ENCODE peak calls at places on chromosomes 16 and 17, in eight cellular contexts. N is substantia nigra, G is ovary, Q is transverse colon, H is ascending aorta, P is Peyer's patch, X is thoracic aorta, V is uterus. I is an unnamed sample.

GRCh38 chr17:81073967-81074366 is 39.0 kb downstream of the BAIAP2 start:
- DNase-seq in N (no peak), G (no peak), Q (no peak), H (no peak), P (no peak), X (no peak), V (no peak), I (no peak)

GRCh38 chr16:67100569-67101300 is 9.0 kb upstream of the PHAF1 start:
- DNase-seq in N (no peak), G (no peak), Q (no peak), H (no peak), P (no peak), X (no peak), V (no peak), I (no peak)

GRCh38 chr16:75103994-75104393 is 12.6 kb downstream of the LDHD start:
- DNase-seq in N (no peak), G (no peak), Q (no peak), H (no peak), P (no peak), X (no peak), V (no peak), I (no peak)

GRCh38 chr16:12305081-12305596 is 328.6 kb downstream of the SNX29 start:
- DNase-seq in N (no peak), G (no peak), Q (no peak), H (no peak), P (no peak), X (no peak), V (no peak), I (no peak)

GRCh38 chr16:87006789-87007745 is 310.1 kb downstream of the C16orf95 start:
- DNase-seq in N (no peak), G (no peak), Q (no peak), H (peak; percentile 30), P (no peak), X (no peak), V (no peak), I (no peak)

GRCh38 chr16:2820836-2821482 is 3.9 kb downstream of the PRSS21 start:
- DNase-seq in N (no peak), G (no peak), Q (peak; percentile 4), H (no peak), P (no peak), X (no peak), V (no peak), I (no peak)

GRCh38 chr17:39400547-39401411 is 647 bp downstream of the FBXL20 start:
- DNase-seq in N (no peak), G (peak; percentile 24), Q (peak; percentile 30), H (no peak), P (no peak), X (no peak), V (no peak), I (peak; percentile 74)

GRCh38 chr17:40328386-40328766 is 19.4 kb downstream of the RARA start:
- DNase-seq in N (no peak), G (no peak), Q (no peak), H (no peak), P (no peak), X (no peak), V (no peak), I (no peak)

GRCh38 chr16:29809850-29810698 is 1.9 kb upstream of the PRRT2 start:
- DNase-seq in N (no peak), G (peak; percentile 46), Q (no peak), H (no peak), P (no peak), X (no peak), V (peak; percentile 48), I (peak; percentile 75)

GRCh38 chr17:2191227-2191626 is 112.4 kb downstream of the SMG6 start:
- DNase-seq in N (no peak), G (no peak), Q (no peak), H (no peak), P (no peak), X (no peak), V (peak; percentile 43), I (no peak)

GRCh38 chr17:2189231-2189630 is 114.4 kb downstream of the SMG6 start:
- DNase-seq in N (no peak), G (no peak), Q (no peak), H (no peak), P (no peak), X (no peak), V (peak; percentile 28), I (no peak)

GRCh38 chr17:2190014-2190413 is 113.6 kb downstream of the SMG6 start:
- DNase-seq in N (no peak), G (no peak), Q (peak; percentile 18), H (no peak), P (no peak), X (no peak), V (peak; percentile 65), I (no peak)

GRCh38 chr17:2192367-2193028 is 111.1 kb downstream of the SMG6 start:
- DNase-seq in N (no peak), G (no peak), Q (peak; percentile 19), H (peak; percentile 69), P (peak; percentile 59), X (no peak), V (peak; percentile 58), I (no peak)

GRCh38 chr17:2191785-2192184 is 111.8 kb downstream of the SMG6 start:
- DNase-seq in N (no peak), G (no peak), Q (no peak), H (no peak), P (no peak), X (no peak), V (peak; percentile 31), I (no peak)
- H3K27ac ChIP-seq in N (no peak overlapping the region), G (no peak overlapping the region), Q (peak overlapping the region; percentile 7), H (peak overlapping the region; percentile 23), P (peak overlapping the region; percentile 48), X (peak overlapping the region; percentile 54), V (peak overlapping the region; percentile 86), I (peak overlapping the region; percentile 76)

GRCh38 chr17:79792371-79792871 is 4.5 kb downstream of the CBX8 start:
- DNase-seq in N (no peak), G (no peak), Q (no peak), H (no peak), P (no peak), X (no peak), V (no peak), I (no peak)
- H3K27ac ChIP-seq in N (no peak overlapping the region), G (no peak overlapping the region), Q (no peak overlapping the region), H (no peak overlapping the region), P (no peak overlapping the region), X (no peak overlapping the region), V (no peak overlapping the region), I (no peak overlapping the region)

GRCh38 chr16:4746215-4746614 is 11.9 kb downstream of the DNAAF8 start:
- DNase-seq in N (no peak), G (no peak), Q (no peak), H (no peak), P (no peak), X (no peak), V (no peak), I (no peak)

GRCh38 chr16:4747906-4748681 is 13.8 kb downstream of the DNAAF8 start:
- DNase-seq in N (no peak), G (no peak), Q (no peak), H (no peak), P (no peak), X (no peak), V (no peak), I (no peak)

GRCh38 chr16:4744758-4745569 is 10.6 kb downstream of the DNAAF8 start:
- DNase-seq in N (no peak), G (no peak), Q (no peak), H (no peak), P (no peak), X (no peak), V (no peak), I (no peak)

GRCh38 chr16:4748682-4749411 is 14.5 kb downstream of the DNAAF8 start:
- DNase-seq in N (no peak), G (no peak), Q (no peak), H (no peak), P (no peak), X (no peak), V (no peak), I (no peak)

DNA sequence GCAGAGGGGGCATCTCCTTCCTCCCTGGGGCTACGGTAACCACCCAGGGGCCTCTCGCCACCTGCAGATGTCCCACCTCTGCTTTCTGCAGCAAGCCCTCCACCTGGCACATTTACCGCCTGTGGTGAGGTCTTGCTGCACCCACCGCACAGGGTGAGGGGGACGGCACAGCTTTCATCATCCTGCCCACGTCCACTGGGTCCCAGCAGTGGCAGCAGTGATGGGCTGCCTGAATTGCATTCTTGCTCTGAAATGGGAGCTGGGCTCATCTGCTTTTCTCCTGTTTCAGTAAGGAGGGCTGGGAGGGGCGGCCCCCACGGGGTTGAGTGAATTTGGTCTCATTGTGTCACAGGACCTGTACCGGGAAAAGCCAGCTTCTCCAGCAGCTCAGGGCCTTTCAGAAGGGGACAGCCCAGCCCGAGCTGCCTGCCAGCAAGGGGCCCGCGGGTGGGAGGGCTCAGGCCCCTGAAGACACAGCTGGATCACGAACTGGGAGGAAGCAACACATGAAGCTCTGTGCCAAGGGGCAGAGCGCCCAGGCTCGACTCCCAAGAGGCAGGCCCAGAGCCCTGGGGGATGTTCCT is 12.7 kb downstream of the DNAAF8 start:
- DNase-seq in N (no peak), G (peak; percentile 64), Q (no peak), H (no peak), P (no peak), X (no peak), V (no peak), I (no peak)
- H3K27ac ChIP-seq in N (peak overlapping the region; percentile 26), G (no peak overlapping the region), Q (no peak overlapping the region), H (no peak overlapping the region), P (peak overlapping the region; percentile 22), X (no peak overlapping the region), V (peak overlapping the region; percentile 24), I (no peak overlapping the region)

GRCh38 chr17:44795928-44796327 is 34.2 kb downstream of the GJC1 start:
- DNase-seq in N (no peak), G (no peak), Q (no peak), H (no peak), P (no peak), X (no peak), V (no peak), I (no peak)
- H3K27ac ChIP-seq in N (no peak overlapping the region), G (no peak overlapping the region), Q (peak overlapping the region; percentile 71), H (peak overlapping the region; percentile 77), P (peak overlapping the region; percentile 72), X (peak overlapping the region; percentile 81), V (peak overlapping the region; percentile 98), I (peak overlapping the region; percentile 90)

GRCh38 chr17:57662021-57662420 is 83.1 kb downstream of the CCDC182 start:
- DNase-seq in N (no peak), G (no peak), Q (no peak), H (no peak), P (no peak), X (no peak), V (no peak), I (no peak)
- H3K27ac ChIP-seq in N (peak overlapping the region; percentile 92), G (no peak overlapping the region), Q (peak overlapping the region; percentile 72), H (peak overlapping the region; percentile 73), P (peak overlapping the region; percentile 84), X (peak overlapping the region; percentile 84), V (peak overlapping the region; percentile 67), I (peak overlapping the region; percentile 84)

DNA sequence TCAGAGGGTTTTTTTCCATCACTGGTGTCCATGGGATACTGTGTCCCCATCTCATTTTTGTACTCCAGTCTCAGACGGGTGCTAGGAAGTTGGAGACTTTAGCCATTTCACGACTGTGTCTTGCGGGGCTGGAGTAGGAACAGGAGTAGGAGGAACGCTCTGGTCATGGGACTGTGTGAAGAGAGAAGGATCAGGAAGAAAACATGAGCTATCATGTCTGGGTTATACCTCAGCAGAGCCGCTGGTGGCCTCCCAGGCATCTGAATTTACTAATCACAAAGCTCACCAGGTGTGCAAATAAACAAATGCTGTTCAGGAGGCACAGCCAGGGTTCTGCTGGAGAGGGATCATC is 225.4 kb downstream of the SEC14L1 start:
- DNase-seq in N (no peak), G (peak; percentile 14), Q (no peak), H (no peak), P (no peak), X (no peak), V (no peak), I (no peak)
- H3K27ac ChIP-seq in N (no peak overlapping the region), G (no peak overlapping the region), Q (peak overlapping the region; percentile 71), H (peak overlapping the region; percentile 73), P (peak overlapping the region; percentile 44), X (peak overlapping the region; percentile 75), V (peak overlapping the region; percentile 76), I (peak overlapping the region; percentile 95)

I was measured in coronary artery.